ENCODE peak calls at places on chromosomes 11 and 22, in seven cellular contexts. One of them, this sample, is unnamed.

GRCh38 chr11:96162816-96163499 is 180.0 kb downstream of the MAML2 start:
- DNase-seq in A549: no peak
- DNase-seq in GM12878: no peak
- DNase-seq in SK-N-SH: no peak
- DNase-seq in Panc1: no peak
- DNase-seq in HL-60: no peak
- DNase-seq in HCT116: no peak
- DNase-seq in this sample: no peak

GRCh38 chr22:17172172-17172833 is 13.2 kb upstream of the HDHD5 start:
- DNase-seq in A549: no peak
- DNase-seq in GM12878: no peak
- DNase-seq in SK-N-SH: peak
- DNase-seq in Panc1: no peak
- DNase-seq in HL-60: no peak
- DNase-seq in HCT116: no peak
- DNase-seq in this sample: peak

GRCh38 chr11:94513091-94513490 is 830 bp downstream of the C11orf97 start:
- DNase-seq in A549: no peak
- DNase-seq in GM12878: no peak
- DNase-seq in SK-N-SH: no peak
- DNase-seq in Panc1: no peak
- DNase-seq in HL-60: no peak
- DNase-seq in HCT116: no peak
- DNase-seq in this sample: no peak

GRCh38 chr11:57440744-57441414 is 14.0 kb upstream of the SLC43A3 start:
- DNase-seq in A549: no peak
- DNase-seq in GM12878: no peak
- DNase-seq in SK-N-SH: no peak
- DNase-seq in Panc1: no peak
- DNase-seq in HL-60: no peak
- DNase-seq in HCT116: no peak
- DNase-seq in this sample: no peak

GRCh38 chr11:5197538-5197937 is 2.9 kb downstream of the OR51V1 start:
- DNase-seq in A549: no peak
- DNase-seq in GM12878: no peak
- DNase-seq in SK-N-SH: no peak
- DNase-seq in Panc1: no peak
- DNase-seq in HL-60: no peak
- DNase-seq in HCT116: no peak
- DNase-seq in this sample: no peak

GRCh38 chr22:31857247-31857646 is 87.1 kb upstream of the YWHAH start:
- DNase-seq in A549: no peak
- DNase-seq in GM12878: no peak
- DNase-seq in SK-N-SH: no peak
- DNase-seq in Panc1: no peak
- DNase-seq in HL-60: no peak
- DNase-seq in HCT116: no peak
- DNase-seq in this sample: peak

GRCh38 chr11:77057938-77058474 is 8.8 kb upstream of the CAPN5 start:
- DNase-seq in A549: no peak
- DNase-seq in GM12878: no peak
- DNase-seq in SK-N-SH: no peak
- DNase-seq in Panc1: no peak
- DNase-seq in HL-60: no peak
- DNase-seq in HCT116: no peak
- DNase-seq in this sample: no peak

GRCh38 chr11:3838504-3838903 is 2.3 kb downstream of the RHOG start:
- DNase-seq in A549: no peak
- DNase-seq in GM12878: no peak
- DNase-seq in SK-N-SH: no peak
- DNase-seq in Panc1: no peak
- DNase-seq in HL-60: no peak
- DNase-seq in HCT116: no peak
- DNase-seq in this sample: no peak

GRCh38 chr11:10489444-10489785 is 34.4 kb downstream of the AMPD3 start:
- DNase-seq in A549: no peak
- DNase-seq in GM12878: no peak
- DNase-seq in SK-N-SH: no peak
- DNase-seq in Panc1: no peak
- DNase-seq in HL-60: no peak
- DNase-seq in HCT116: no peak
- DNase-seq in this sample: no peak

GRCh38 chr11:125519865-125520834 is 24.1 kb upstream of the FEZ1 start:
- DNase-seq in A549: no peak
- DNase-seq in GM12878: no peak
- DNase-seq in SK-N-SH: no peak
- DNase-seq in Panc1: no peak
- DNase-seq in HL-60: no peak
- DNase-seq in HCT116: no peak
- DNase-seq in this sample: no peak

GRCh38 chr11:124923296-124923695 is 4.2 kb downstream of the HEPN1 start:
- DNase-seq in A549: no peak
- DNase-seq in GM12878: no peak
- DNase-seq in SK-N-SH: no peak
- DNase-seq in Panc1: no peak
- DNase-seq in HL-60: no peak
- DNase-seq in HCT116: no peak
- DNase-seq in this sample: no peak

GRCh38 chr11:84558085-84558905 is 1068.8 kb downstream of the DLG2 start:
- DNase-seq in A549: peak
- DNase-seq in GM12878: no peak
- DNase-seq in SK-N-SH: peak
- DNase-seq in Panc1: peak
- DNase-seq in HL-60: no peak
- DNase-seq in HCT116: peak
- DNase-seq in this sample: peak

GRCh38 chr11:2440646-2441045 is 3.7 kb downstream of the TRPM5 start:
- DNase-seq in A549: no peak
- DNase-seq in GM12878: no peak
- DNase-seq in SK-N-SH: no peak
- DNase-seq in Panc1: no peak
- DNase-seq in HL-60: no peak
- DNase-seq in HCT116: no peak
- DNase-seq in this sample: no peak

GRCh38 chr11:737366-737765 is 9.9 kb upstream of the TALDO1 start:
- DNase-seq in A549: no peak
- DNase-seq in GM12878: no peak
- DNase-seq in SK-N-SH: no peak
- DNase-seq in Panc1: no peak
- DNase-seq in HL-60: no peak
- DNase-seq in HCT116: no peak
- DNase-seq in this sample: no peak

GRCh38 chr11:84673753-84674152 is 953.4 kb downstream of the DLG2 start:
- DNase-seq in A549: no peak
- DNase-seq in GM12878: no peak
- DNase-seq in SK-N-SH: no peak
- DNase-seq in Panc1: no peak
- DNase-seq in HL-60: no peak
- DNase-seq in HCT116: no peak
- DNase-seq in this sample: peak

GRCh38 chr22:31692186-31692886 is 30.3 kb upstream of the PISD start:
- DNase-seq in A549: no peak
- DNase-seq in GM12878: no peak
- DNase-seq in SK-N-SH: no peak
- DNase-seq in Panc1: no peak
- DNase-seq in HL-60: no peak
- DNase-seq in HCT116: no peak
- DNase-seq in this sample: no peak

GRCh38 chr11:28657378-28658030 is 549.3 kb downstream of the METTL15 start:
- DNase-seq in A549: no peak
- DNase-seq in GM12878: no peak
- DNase-seq in SK-N-SH: no peak
- DNase-seq in Panc1: no peak
- DNase-seq in HL-60: no peak
- DNase-seq in HCT116: no peak
- DNase-seq in this sample: no peak

GRCh38 chr22:31957970-31958594 is 13.7 kb downstream of the YWHAH start:
- DNase-seq in A549: no peak
- DNase-seq in GM12878: no peak
- DNase-seq in SK-N-SH: no peak
- DNase-seq in Panc1: no peak
- DNase-seq in HL-60: no peak
- DNase-seq in HCT116: no peak
- DNase-seq in this sample: no peak

GRCh38 chr22:25159028-25159427 is 40.6 kb upstream of the CRYBB3 start:
- DNase-seq in A549: no peak
- DNase-seq in GM12878: no peak
- DNase-seq in SK-N-SH: no peak
- DNase-seq in Panc1: no peak
- DNase-seq in HL-60: no peak
- DNase-seq in HCT116: no peak
- DNase-seq in this sample: no peak

GRCh38 chr22:30873086-30873650 is 95.4 kb downstream of the MORC2 start:
- DNase-seq in A549: no peak
- DNase-seq in GM12878: no peak
- DNase-seq in SK-N-SH: peak
- DNase-seq in Panc1: no peak
- DNase-seq in HL-60: no peak
- DNase-seq in HCT116: no peak
- DNase-seq in this sample: no peak

GRCh38 chr11:62588966-62589637 is 2.2 kb downstream of the TUT1 start:
- DNase-seq in A549: no peak
- DNase-seq in GM12878: no peak
- DNase-seq in SK-N-SH: no peak
- DNase-seq in Panc1: no peak
- DNase-seq in HL-60: no peak
- DNase-seq in HCT116: no peak
- DNase-seq in this sample: peak

GRCh38 chr22:50529416-50530279 is at the start of gene TYMP:
- DNase-seq in A549: peak
- DNase-seq in GM12878: no peak
- DNase-seq in SK-N-SH: no peak
- DNase-seq in Panc1: no peak
- DNase-seq in HL-60: no peak
- DNase-seq in HCT116: no peak
- DNase-seq in this sample: peak

GRCh38 chr11:117822031-117822521 is 2.5 kb downstream of the FXYD2 start:
- DNase-seq in A549: no peak
- DNase-seq in GM12878: no peak
- DNase-seq in SK-N-SH: peak
- DNase-seq in Panc1: no peak
- DNase-seq in HL-60: no peak
- DNase-seq in HCT116: no peak
- DNase-seq in this sample: peak

GRCh38 chr11:30171661-30172060 is 59.2 kb upstream of the FSHB start:
- DNase-seq in A549: no peak
- DNase-seq in GM12878: no peak
- DNase-seq in SK-N-SH: no peak
- DNase-seq in Panc1: no peak
- DNase-seq in HL-60: no peak
- DNase-seq in HCT116: no peak
- DNase-seq in this sample: no peak

GRCh38 chr11:115716577-115717214 is 212.5 kb upstream of the CADM1 start:
- DNase-seq in A549: no peak
- DNase-seq in GM12878: no peak
- DNase-seq in SK-N-SH: no peak
- DNase-seq in Panc1: no peak
- DNase-seq in HL-60: peak
- DNase-seq in HCT116: no peak
- DNase-seq in this sample: no peak

GRCh38 chr11:819129-819931 is 616 bp downstream of the PNPLA2 start:
- DNase-seq in A549: no peak
- DNase-seq in GM12878: no peak
- DNase-seq in SK-N-SH: peak
- DNase-seq in Panc1: no peak
- DNase-seq in HL-60: no peak
- DNase-seq in HCT116: no peak
- DNase-seq in this sample: peak

DNA sequence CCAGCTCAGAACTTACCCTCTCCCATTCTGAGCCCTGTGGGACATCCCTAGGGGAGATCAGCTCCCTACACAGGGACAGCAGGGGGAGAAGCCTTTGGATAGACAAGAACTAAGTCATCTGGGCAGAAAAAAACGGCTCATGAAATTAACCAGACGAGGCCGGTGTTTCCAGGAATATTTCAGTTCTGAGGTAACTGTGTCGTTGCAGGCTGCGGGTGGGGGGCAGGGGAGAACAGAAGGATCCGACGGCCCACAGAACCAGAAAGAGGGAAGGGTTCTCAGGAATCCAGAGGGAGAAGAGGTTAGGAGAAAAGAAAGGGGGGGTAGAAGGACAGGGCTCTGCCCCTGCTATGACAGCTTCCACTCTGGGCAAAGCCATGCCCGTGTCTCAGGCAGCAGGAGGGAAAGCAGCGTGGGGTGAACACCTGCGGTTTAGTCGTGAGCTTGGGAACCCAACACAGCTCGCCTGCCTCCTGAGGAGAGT is 3.6 kb downstream of the CLCF1 start:
- DNase-seq in A549: no peak
- DNase-seq in GM12878: no peak
- DNase-seq in SK-N-SH: no peak
- DNase-seq in Panc1: no peak
- DNase-seq in HL-60: no peak
- DNase-seq in HCT116: no peak
- DNase-seq in this sample: no peak
- TF ChIP-seq REST in A549: no peak
- TF ChIP-seq REST in GM12878: no peak
- TF ChIP-seq REST in SK-N-SH: no peak
- TF ChIP-seq REST in Panc1: no peak
- TF ChIP-seq REST in HL-60: no peak
- TF ChIP-seq REST in HCT116: no peak
- TF ChIP-seq REST in this sample: no peak

GRCh38 chr11:70610561-70610960 is 212.2 kb downstream of the CTTN start:
- DNase-seq in A549: no peak
- DNase-seq in GM12878: no peak
- DNase-seq in SK-N-SH: peak
- DNase-seq in Panc1: no peak
- DNase-seq in HL-60: no peak
- DNase-seq in HCT116: no peak
- DNase-seq in this sample: no peak
- TF ChIP-seq REST in A549: no peak
- TF ChIP-seq REST in GM12878: no peak
- TF ChIP-seq REST in SK-N-SH: no peak
- TF ChIP-seq REST in Panc1: no peak
- TF ChIP-seq REST in HL-60: no peak
- TF ChIP-seq REST in HCT116: no peak
- TF ChIP-seq REST in this sample: no peak

GRCh38 chr11:35162795-35163194 is 23.8 kb downstream of the CD44 start:
- DNase-seq in A549: no peak
- DNase-seq in GM12878: no peak
- DNase-seq in SK-N-SH: no peak
- DNase-seq in Panc1: peak
- DNase-seq in HL-60: no peak
- DNase-seq in HCT116: no peak
- DNase-seq in this sample: no peak
- TF ChIP-seq REST in A549: no peak
- TF ChIP-seq REST in GM12878: no peak
- TF ChIP-seq REST in SK-N-SH: no peak
- TF ChIP-seq REST in Panc1: no peak
- TF ChIP-seq REST in HL-60: no peak
- TF ChIP-seq REST in HCT116: no peak
- TF ChIP-seq REST in this sample: no peak

DNA sequence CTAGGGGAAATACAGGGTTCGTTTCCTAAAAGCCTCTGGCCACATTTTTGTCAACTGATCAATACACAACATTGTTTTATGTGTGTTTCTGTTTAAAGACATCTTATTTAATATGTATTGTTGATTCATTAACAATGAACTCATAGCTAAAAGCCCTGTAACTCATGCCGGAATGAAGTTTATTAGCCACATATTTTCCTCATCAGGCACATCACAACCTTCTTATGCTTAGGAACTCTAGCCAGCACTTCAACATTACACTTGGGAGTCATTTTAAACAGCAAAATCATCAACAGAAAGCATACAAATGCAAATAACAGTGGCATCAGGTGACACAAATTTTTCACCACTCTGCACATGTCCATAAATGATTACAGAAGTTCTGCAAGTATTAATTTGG is 15.1 kb upstream of the BLID start:
- DNase-seq in A549: no peak
- DNase-seq in GM12878: no peak
- DNase-seq in SK-N-SH: no peak
- DNase-seq in Panc1: no peak
- DNase-seq in HL-60: no peak
- DNase-seq in HCT116: no peak
- DNase-seq in this sample: no peak
- TF ChIP-seq REST in A549: no peak
- TF ChIP-seq REST in GM12878: no peak
- TF ChIP-seq REST in SK-N-SH: no peak
- TF ChIP-seq REST in Panc1: no peak
- TF ChIP-seq REST in HL-60: no peak
- TF ChIP-seq REST in HCT116: no peak
- TF ChIP-seq REST in this sample: no peak